ENCODE peak calls at places on chromosome 14, in eight cellular contexts. V, B, F, D, I, U, R and L are unnamed samples.

GRCh38 chr14:97138801-97139200 is 341.6 kb downstream of the VRK1 start:
- DNase-seq in V (no peak), B (no peak), F (no peak), D (no peak), I (no peak), U (no peak), R (no peak), L (no peak)

GRCh38 chr14:70014696-70015095 is 135.5 kb downstream of the SMOC1 start:
- DNase-seq in V (no peak), B (no peak), F (no peak), D (no peak), I (no peak), U (no peak), R (no peak), L (no peak)

GRCh38 chr14:35374273-35374681 is 30.3 kb downstream of the NFKBIA start:
- DNase-seq in V (no peak), B (no peak), F (no peak), D (peak; percentile 50), I (peak; percentile 76), U (peak; percentile 97), R (no peak), L (no peak)

GRCh38 chr14:103556976-103557758 is 5.3 kb downstream of the BAG5 start:
- DNase-seq in V (no peak), B (no peak), F (no peak), D (no peak), I (no peak), U (no peak), R (peak; percentile 43), L (no peak)

GRCh38 chr14:59969319-59969718 is 49.4 kb downstream of the LRRC9 start:
- DNase-seq in V (no peak), B (no peak), F (no peak), D (no peak), I (no peak), U (no peak), R (no peak), L (no peak)

GRCh38 chr14:55899531-55899930 is 218.7 kb upstream of the PELI2 start:
- DNase-seq in V (no peak), B (no peak), F (no peak), D (no peak), I (no peak), U (no peak), R (no peak), L (no peak)

GRCh38 chr14:35339761-35340406 is 47.7 kb downstream of the PSMA6 start:
- DNase-seq in V (no peak), B (no peak), F (no peak), D (no peak), I (no peak), U (no peak), R (peak; percentile 84), L (no peak)

GRCh38 chr14:47149326-47149725 is 497.7 kb upstream of the RPL10L start:
- DNase-seq in V (no peak), B (no peak), F (no peak), D (no peak), I (peak; percentile 50), U (no peak), R (no peak), L (no peak)

GRCh38 chr14:94342334-94342934 is 19.3 kb upstream of the SERPINA6 start:
- DNase-seq in V (no peak), B (no peak), F (peak; percentile 42), D (peak; percentile 77), I (peak; percentile 93), U (peak; percentile 100), R (no peak), L (no peak)

GRCh38 chr14:88935083-88935482 is 110.6 kb downstream of the TTC8 start:
- DNase-seq in V (no peak), B (no peak), F (no peak), D (no peak), I (no peak), U (no peak), R (no peak), L (no peak)

GRCh38 chr14:71533396-71533795 is 398.8 kb upstream of the RGS6 start:
- DNase-seq in V (no peak), B (no peak), F (no peak), D (no peak), I (no peak), U (no peak), R (no peak), L (no peak)

GRCh38 chr14:104676694-104677505 is 12.5 kb upstream of the INF2 start:
- DNase-seq in V (peak; percentile 57), B (peak; percentile 62), F (no peak), D (no peak), I (no peak), U (no peak), R (peak; percentile 78), L (no peak)

GRCh38 chr14:68965261-68965761 is 13.8 kb downstream of the ACTN1 start:
- DNase-seq in V (no peak), B (no peak), F (no peak), D (no peak), I (no peak), U (no peak), R (no peak), L (no peak)

GRCh38 chr14:104855532-104856090 is 9.5 kb upstream of the CEP170B start:
- DNase-seq in V (no peak), B (no peak), F (no peak), D (no peak), I (no peak), U (no peak), R (no peak), L (no peak)

GRCh38 chr14:96901227-96901626 is 104.0 kb downstream of the VRK1 start:
- DNase-seq in V (no peak), B (no peak), F (no peak), D (no peak), I (no peak), U (no peak), R (no peak), L (no peak)

GRCh38 chr14:55807536-55807935 is 227.5 kb downstream of the KTN1 start:
- DNase-seq in V (no peak), B (no peak), F (no peak), D (no peak), I (no peak), U (no peak), R (no peak), L (no peak)

GRCh38 chr14:93688794-93689193 is 99.5 kb downstream of the PRIMA1 start:
- DNase-seq in V (no peak), B (no peak), F (no peak), D (no peak), I (no peak), U (no peak), R (no peak), L (no peak)

GRCh38 chr14:93894992-93895391 is 32.2 kb upstream of the FAM181A start:
- DNase-seq in V (peak; percentile 76), B (no peak), F (no peak), D (no peak), I (no peak), U (no peak), R (no peak), L (no peak)

GRCh38 chr14:58488550-58488949 is 61.0 kb downstream of the KIAA0586 start:
- DNase-seq in V (no peak), B (no peak), F (no peak), D (no peak), I (peak; percentile 33), U (peak; percentile 21), R (no peak), L (no peak)

GRCh38 chr14:73743431-73743931 is 29.3 kb upstream of the PNMA1 start:
- DNase-seq in V (no peak), B (peak; percentile 59), F (no peak), D (no peak), I (peak; percentile 43), U (no peak), R (peak; percentile 89), L (no peak)

GRCh38 chr14:23388996-23389395 is 12.2 kb downstream of the CMTM5 start:
- DNase-seq in V (no peak), B (no peak), F (no peak), D (no peak), I (no peak), U (no peak), R (no peak), L (no peak)

GRCh38 chr14:95077380-95077779 is 79.9 kb downstream of the DICER1 start:
- DNase-seq in V (no peak), B (no peak), F (no peak), D (no peak), I (no peak), U (no peak), R (no peak), L (no peak)

GRCh38 chr14:25074112-25074511 is 24.2 kb upstream of the STXBP6 start:
- DNase-seq in V (peak; percentile 20), B (no peak), F (no peak), D (no peak), I (no peak), U (no peak), R (no peak), L (no peak)

GRCh38 chr14:100098171-100098570 is 32.9 kb downstream of the EVL start:
- DNase-seq in V (no peak), B (no peak), F (no peak), D (no peak), I (no peak), U (no peak), R (no peak), L (no peak)

GRCh38 chr14:34980337-34980900 is 2.4 kb upstream of the SRP54 start:
- DNase-seq in V (no peak), B (no peak), F (no peak), D (no peak), I (no peak), U (no peak), R (no peak), L (no peak)

GRCh38 chr14:31096255-31096654 is 70.1 kb upstream of the STRN3 start:
- DNase-seq in V (no peak), B (no peak), F (no peak), D (no peak), I (no peak), U (no peak), R (no peak), L (no peak)

GRCh38 chr14:30108975-30109700 is 181.5 kb upstream of the PRKD1 start:
- DNase-seq in V (no peak), B (no peak), F (no peak), D (no peak), I (no peak), U (peak; percentile 3), R (no peak), L (peak; percentile 23)

GRCh38 chr14:99757331-99758070 is 35.7 kb upstream of the EML1 start:
- DNase-seq in V (no peak), B (no peak), F (no peak), D (no peak), I (peak; percentile 83), U (peak; percentile 91), R (no peak), L (no peak)

GRCh38 chr14:105099778-105100177 is 34.5 kb upstream of the GPR132 start:
- DNase-seq in V (no peak), B (no peak), F (no peak), D (no peak), I (no peak), U (no peak), R (no peak), L (no peak)

GRCh38 chr14:38950676-38951075 is 152.4 kb downstream of the SEC23A start:
- DNase-seq in V (no peak), B (no peak), F (no peak), D (no peak), I (no peak), U (no peak), R (no peak), L (no peak)

GRCh38 chr14:96146131-96146771 is 58.4 kb upstream of the BDKRB2 start:
- DNase-seq in V (no peak), B (no peak), F (peak; percentile 67), D (no peak), I (no peak), U (no peak), R (no peak), L (no peak)